ENCODE peak calls at places on chromosomes 3 and 15, in five cellular contexts. H is HepG2, J is HL-60, Q is HCT116, O is GM23338. N is an unnamed sample.

GRCh38 chr15:101675796-101676582 is 23.8 kb upstream of the TM2D3 start:
- DNase-seq in H (no peak), J (no peak), Q (no peak), O (peak; percentile 37), N (no peak)

GRCh38 chr3:158520433-158520832 is 50.6 kb upstream of the MLF1 start:
- DNase-seq in H (no peak), J (no peak), Q (no peak), O (no peak), N (no peak)

GRCh38 chr3:79067734-79068133 is 700.1 kb downstream of the ROBO1 start:
- DNase-seq in H (no peak), J (no peak), Q (no peak), O (peak; percentile 17), N (no peak)

GRCh38 chr3:37183375-37183831 is 9.0 kb upstream of the LRRFIP2 start:
- DNase-seq in H (no peak), J (no peak), Q (peak; percentile 73), O (peak; percentile 17), N (no peak)

GRCh38 chr3:133158686-133159085 is 120.5 kb downstream of the TMEM108 start:
- DNase-seq in H (no peak), J (no peak), Q (no peak), O (no peak), N (no peak)

GRCh38 chr3:72571638-72572114 is 276.6 kb downstream of the SHQ1 start:
- DNase-seq in H (peak; percentile 82), J (no peak), Q (no peak), O (no peak), N (no peak)

GRCh38 chr3:2578560-2578959 is 479.9 kb downstream of the CNTN4 start:
- DNase-seq in H (no peak), J (no peak), Q (no peak), O (no peak), N (no peak)

GRCh38 chr3:150783920-150784746 is 21.2 kb upstream of the SIAH2 start:
- DNase-seq in H (no peak), J (no peak), Q (no peak), O (no peak), N (no peak)

GRCh38 chr3:154018100-154018696 is 103.0 kb upstream of the ARHGEF26 start:
- DNase-seq in H (peak; percentile 33), J (no peak), Q (peak; percentile 45), O (peak; percentile 86), N (peak; percentile 25)

GRCh38 chr3:183930069-183930468 is 45.4 kb upstream of the PARL start:
- DNase-seq in H (peak; percentile 45), J (no peak), Q (no peak), O (no peak), N (no peak)

GRCh38 chr3:42351221-42351620 is 59.2 kb downstream of the LYZL4 start:
- DNase-seq in H (no peak), J (no peak), Q (no peak), O (no peak), N (no peak)

GRCh38 chr3:59149166-59149565 is 99.3 kb upstream of the CFAP20DC start:
- DNase-seq in H (no peak), J (no peak), Q (no peak), O (no peak), N (no peak)

GRCh38 chr15:51023499-51023898 is 71.2 kb downstream of the TNFAIP8L3 start:
- DNase-seq in H (no peak), J (no peak), Q (no peak), O (no peak), N (no peak)

GRCh38 chr15:51016615-51017014 is 78.1 kb downstream of the TNFAIP8L3 start:
- DNase-seq in H (no peak), J (no peak), Q (no peak), O (no peak), N (no peak)

GRCh38 chr15:51024735-51025453 is 69.8 kb downstream of the TNFAIP8L3 start:
- DNase-seq in H (no peak), J (no peak), Q (no peak), O (no peak), N (no peak)

GRCh38 chr15:51025454-51025846 is 69.3 kb downstream of the TNFAIP8L3 start:
- DNase-seq in H (no peak), J (no peak), Q (no peak), O (no peak), N (no peak)

DNA sequence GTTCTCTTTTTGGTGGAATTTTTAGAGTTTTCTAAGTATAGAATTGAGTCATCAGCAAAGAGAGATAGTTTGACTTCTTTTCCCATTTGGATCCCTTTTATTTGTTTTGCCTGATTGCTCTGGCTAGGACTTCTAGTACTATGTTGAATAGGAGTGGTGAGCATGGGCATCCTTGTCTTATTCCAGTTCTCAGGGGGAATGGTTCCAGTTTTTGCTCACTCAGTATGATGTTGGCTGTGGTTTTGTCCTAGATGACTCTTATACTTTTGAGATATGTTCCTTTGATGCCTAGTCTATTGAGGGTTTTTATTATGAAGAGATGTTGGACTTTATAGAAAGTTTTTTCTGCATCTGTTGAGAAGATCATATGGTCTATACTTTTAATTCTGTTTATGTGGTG is 72.5 kb downstream of the TNFAIP8L3 start:
- DNase-seq in H (no peak), J (no peak), Q (no peak), O (no peak), N (no peak)
- TF ChIP-seq POLR2AphosphoS5 in H (no peak), J (no peak), Q (no peak), O (no peak), N (no peak)

DNA sequence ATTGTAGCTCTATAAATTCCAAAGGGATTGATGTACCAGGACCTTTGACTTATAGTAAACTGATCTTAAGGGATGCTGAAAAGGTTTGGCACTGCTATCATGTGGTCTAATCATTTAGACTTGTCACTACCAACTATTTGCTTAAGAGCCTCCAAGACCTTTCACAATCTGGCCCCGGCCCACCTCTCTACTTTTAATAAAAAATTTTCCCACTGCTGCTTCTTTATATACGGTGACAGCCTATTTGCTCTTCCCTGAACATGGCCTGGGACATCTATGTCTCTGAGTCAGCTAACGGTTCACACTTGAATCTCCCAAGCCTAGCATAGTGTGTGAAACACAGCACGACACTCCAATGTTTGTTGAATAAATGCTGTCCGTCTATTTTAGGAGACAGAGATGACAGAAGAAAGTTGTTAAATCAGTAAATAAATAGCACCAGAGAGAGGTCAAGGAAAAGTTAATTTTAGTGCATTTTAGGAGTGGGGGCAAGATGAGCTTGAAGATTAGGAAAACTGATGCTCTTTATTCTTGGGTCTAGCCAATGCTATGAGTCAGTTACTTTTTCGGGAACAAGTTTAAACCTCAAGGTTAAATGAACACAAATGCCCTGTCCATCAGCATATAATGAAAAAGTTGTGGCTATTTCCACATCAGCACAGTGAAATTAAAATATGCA is 212.9 kb downstream of the TIGIT start:
- DNase-seq in H (no peak), J (no peak), Q (no peak), O (no peak), N (no peak)
- TF ChIP-seq REST in H (no peak), J (no peak), Q (no peak), O (no peak), N (no peak)

GRCh38 chr3:9837701-9838582 is 5.9 kb downstream of the RPUSD3 start:
- DNase-seq in H (no peak), J (no peak), Q (no peak), O (no peak), N (no peak)
- TF ChIP-seq POLR2AphosphoS5 in H (no peak), J (peak; percentile 37), Q (no peak), O (no peak), N (no peak)

GRCh38 chr3:11624161-11624560 is 19.6 kb downstream of the VGLL4 start:
- DNase-seq in H (no peak), J (no peak), Q (no peak), O (no peak), N (no peak)
- TF ChIP-seq REST in H (no peak), J (no peak), Q (no peak), O (no peak), N (no peak)

DNA sequence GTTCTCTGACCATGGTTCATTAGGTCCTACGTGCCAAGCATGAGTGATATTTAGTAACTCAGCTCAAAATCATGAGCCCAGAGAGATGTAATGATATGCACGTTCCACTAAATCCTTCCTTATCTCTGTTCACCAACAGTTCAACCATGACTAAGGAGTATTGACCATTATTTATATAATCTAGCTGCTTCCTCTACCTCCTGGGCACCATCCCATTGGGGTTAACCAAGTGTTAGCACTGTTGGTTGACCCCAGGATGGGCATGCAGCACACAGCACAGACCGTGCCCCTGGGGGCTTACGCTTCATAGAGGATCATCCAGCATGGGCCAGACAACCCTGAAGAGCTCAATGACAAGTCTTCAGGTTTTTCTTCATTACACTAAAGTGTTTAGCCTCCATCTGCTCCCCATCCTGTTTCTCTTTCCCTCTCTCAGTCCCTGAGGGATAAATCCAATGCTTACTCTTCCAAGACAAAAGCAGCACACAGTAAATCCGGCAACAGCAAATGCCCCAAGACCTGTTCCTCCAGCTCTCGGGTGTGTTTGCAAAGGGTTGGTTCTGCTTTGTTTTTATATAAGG is 10.4 kb downstream of the FAM174B start:
- DNase-seq in H (no peak), J (no peak), Q (no peak), O (no peak), N (no peak)
- TF ChIP-seq POLR2AphosphoS5 in H (no peak), J (no peak), Q (no peak), O (no peak), N (no peak)

N was measured in K562.